ENCODE peak calls at places on chromosome 15, in eight cellular contexts. G is NCI-H524; U is cardiac muscle cell; X is NCI-H1105 treated with DMSO at 0.1 percent for 48 hours; P is stimulated activated CD8-positive, alpha-beta memory T cell treated with anti-CD3 and anti-CD28 coated beads, Interleukin-2, amount 100 ng/mL, for 48 hours; O is KBM-7; T is Daoy; E is cardiac fibroblast. A is an unnamed sample.

GRCh38 chr15:45719490-45719889 is 84.7 kb downstream of the SQOR start:
- DNase-seq in U (peak), O (no peak), G (no peak), X (no peak), E (peak), T (no peak), P (no peak), A (no peak)

GRCh38 chr15:51155016-51155580 is 60.4 kb upstream of the TNFAIP8L3 start:
- DNase-seq in O (no peak), X (no peak), T (peak), E (no peak), P (no peak), G (no peak), U (no peak), A (no peak)

GRCh38 chr15:52191207-52191606 is at the start of gene GNB5:
- DNase-seq in T (no peak), O (peak), E (no peak), P (no peak), G (peak), X (no peak), U (no peak), A (no peak)

GRCh38 chr15:78206326-78207109 is 27.8 kb downstream of the ACSBG1 start:
- DNase-seq in U (peak), O (no peak), T (peak), E (peak), P (no peak), X (no peak), G (no peak), A (no peak)

GRCh38 chr15:22786868-22787698 is 639 bp downstream of the NIPA1 start:
- DNase-seq in T (peak), X (no peak), P (no peak), E (peak), O (peak), G (no peak), U (peak), A (peak)

GRCh38 chr15:83435782-83436181 is 11.4 kb upstream of the SH3GL3 start:
- DNase-seq in E (no peak), X (no peak), P (no peak), T (no peak), U (no peak), G (no peak), O (no peak), A (no peak)

GRCh38 chr15:38611228-38611627 is 46.6 kb upstream of the RASGRP1 start:
- DNase-seq in P (no peak), O (no peak), U (no peak), X (no peak), G (no peak), T (no peak), E (no peak), A (no peak)

GRCh38 chr15:27797765-27798164 is 301.4 kb downstream of the OCA2 start:
- DNase-seq in T (no peak), P (no peak), O (no peak), E (no peak), U (no peak), G (no peak), X (peak), A (peak)

GRCh38 chr15:66359740-66360139 is 3.3 kb upstream of the TIPIN start:
- DNase-seq in U (no peak), X (no peak), E (no peak), G (no peak), O (no peak), T (peak), P (no peak), A (no peak)

GRCh38 chr15:29535952-29536351 is 266.3 kb upstream of the NSMCE3 start:
- DNase-seq in U (no peak), O (no peak), G (no peak), T (no peak), P (no peak), E (no peak), X (no peak), A (no peak)

GRCh38 chr15:59453474-59454215 is 15.7 kb downstream of the FAM81A start:
- DNase-seq in T (no peak), O (no peak), U (no peak), E (no peak), X (no peak), G (no peak), P (no peak), A (no peak)

GRCh38 chr15:63763476-63764123 is 70.1 kb downstream of the HERC1 start:
- DNase-seq in P (no peak), G (no peak), X (no peak), O (peak), E (peak), T (peak), U (no peak), A (no peak)

GRCh38 chr15:97745481-97746071 is 214.9 kb upstream of the ARRDC4 start:
- DNase-seq in O (peak), E (peak), U (peak), G (peak), T (peak), P (no peak), X (no peak), A (no peak)

GRCh38 chr15:56957812-56958406 is 39.5 kb downstream of the TCF12 start:
- DNase-seq in X (no peak), U (no peak), E (no peak), O (no peak), P (no peak), T (no peak), G (no peak), A (no peak)

A was measured in NCI-H345.